ENCODE peak calls at places on chromosomes 11 and 22, in four cellular contexts. J, W, H and S are unnamed samples.

GRCh38 chr22:48357196-48357595 is 1470.5 kb downstream of the BRD1 start:
- DNase-seq in H (no peak), W (no peak), J (no peak), S (no peak)

GRCh38 chr22:33018232-33018864 is 39.8 kb downstream of the SYN3 start:
- DNase-seq in J (peak; percentile 56), W (no peak), H (peak; percentile 37), S (peak; percentile 20)

GRCh38 chr11:102241026-102241425 is 76.3 kb upstream of the BIRC3 start:
- DNase-seq in W (no peak), J (no peak), H (no peak), S (no peak)

GRCh38 chr11:113874096-113874919 is 1.1 kb downstream of the USP28 start:
- DNase-seq in W (no peak), H (no peak), J (no peak), S (no peak)

GRCh38 chr11:86660011-86660595 is 12.3 kb downstream of the ME3 start:
- DNase-seq in H (no peak), W (no peak), J (no peak), S (no peak)

GRCh38 chr11:68355471-68355870 is 43.1 kb downstream of the LRP5 start:
- DNase-seq in J (no peak), H (no peak), W (no peak), S (no peak)

GRCh38 chr11:36350137-36350513 is 54.0 kb downstream of the PRR5L start:
- DNase-seq in W (no peak), H (no peak), J (no peak), S (no peak)

GRCh38 chr22:19514831-19515565 is 9.2 kb downstream of the CLDN5 start:
- DNase-seq in J (no peak), W (no peak), H (no peak), S (no peak)

GRCh38 chr11:117193130-117194020 is 5.8 kb upstream of the TAGLN start:
- DNase-seq in J (no peak), W (no peak), H (no peak), S (no peak)

GRCh38 chr11:128179049-128179448 is 408.3 kb downstream of the ETS1 start:
- DNase-seq in H (no peak), J (no peak), W (no peak), S (no peak)

GRCh38 chr22:18044548-18045271 is 20.3 kb upstream of the MICAL3 start:
- DNase-seq in J (no peak), W (no peak), H (no peak), S (no peak)

GRCh38 chr22:48805516-48805915 is 1022.2 kb downstream of the BRD1 start:
- DNase-seq in W (no peak), H (no peak), J (no peak), S (no peak)

GRCh38 chr11:115334932-115335788 is 169.1 kb downstream of the CADM1 start:
- DNase-seq in J (no peak), W (no peak), H (peak; percentile 46), S (no peak)

GRCh38 chr11:1013628-1013935 is 22.9 kb downstream of the MUC6 start:
- DNase-seq in H (no peak), J (no peak), W (no peak), S (no peak)

GRCh38 chr22:38132136-38132535 is 21.7 kb upstream of the BAIAP2L2 start:
- DNase-seq in H (no peak), W (no peak), J (no peak), S (no peak)

GRCh38 chr11:103525069-103525468 is 415.8 kb downstream of the DYNC2H1 start:
- DNase-seq in J (no peak), W (no peak), H (no peak), S (no peak)

GRCh38 chr11:19163627-19164026 is 38.2 kb downstream of the CSRP3 start:
- DNase-seq in W (no peak), J (no peak), H (no peak), S (no peak)

GRCh38 chr11:14902650-14903350 is 10.8 kb upstream of the CYP2R1 start:
- DNase-seq in J (no peak), W (no peak), H (no peak), S (no peak)

GRCh38 chr11:111935331-111936044 is 1.7 kb upstream of the DIXDC1 start:
- DNase-seq in H (no peak), W (no peak), J (no peak), S (peak; percentile 20)

GRCh38 chr11:69772646-69773045 is 2.5 kb downstream of the FGF4 start:
- DNase-seq in W (no peak), J (no peak), H (no peak), S (no peak)

GRCh38 chr22:39486951-39487825 is 14.9 kb upstream of the MIEF1 start:
- DNase-seq in W (no peak), J (no peak), H (no peak), S (no peak)

GRCh38 chr11:42085736-42086135 is 626.3 kb upstream of the LRRC4C start:
- DNase-seq in W (no peak), H (no peak), J (no peak), S (no peak)

DNA sequence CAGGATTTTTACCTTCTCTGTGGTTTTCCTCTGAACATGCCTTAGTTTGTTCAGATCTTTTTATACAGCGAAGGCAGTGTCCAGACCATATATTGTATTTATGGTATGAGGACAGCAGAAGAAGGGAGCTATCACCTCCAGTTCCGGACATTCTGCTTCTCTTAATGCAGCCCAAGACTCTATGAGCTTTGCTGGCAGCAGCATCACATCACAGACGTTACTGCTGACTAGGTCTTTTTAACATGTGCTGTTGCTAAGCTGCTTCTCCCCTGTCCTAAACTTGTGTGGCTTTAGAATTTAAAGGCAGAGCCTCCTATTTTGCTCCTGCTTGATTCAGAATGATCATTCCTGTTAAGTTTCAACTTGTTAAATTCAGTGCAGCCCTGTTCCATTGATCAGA is 13.4 kb downstream of the MICAL2 start:
- DNase-seq in W (no peak), J (no peak), H (no peak), S (no peak)
- H3K4me3 ChIP-seq in W (no peak overlapping the region), J (no peak overlapping the region), H (no peak overlapping the region), S (no peak overlapping the region)

DNA sequence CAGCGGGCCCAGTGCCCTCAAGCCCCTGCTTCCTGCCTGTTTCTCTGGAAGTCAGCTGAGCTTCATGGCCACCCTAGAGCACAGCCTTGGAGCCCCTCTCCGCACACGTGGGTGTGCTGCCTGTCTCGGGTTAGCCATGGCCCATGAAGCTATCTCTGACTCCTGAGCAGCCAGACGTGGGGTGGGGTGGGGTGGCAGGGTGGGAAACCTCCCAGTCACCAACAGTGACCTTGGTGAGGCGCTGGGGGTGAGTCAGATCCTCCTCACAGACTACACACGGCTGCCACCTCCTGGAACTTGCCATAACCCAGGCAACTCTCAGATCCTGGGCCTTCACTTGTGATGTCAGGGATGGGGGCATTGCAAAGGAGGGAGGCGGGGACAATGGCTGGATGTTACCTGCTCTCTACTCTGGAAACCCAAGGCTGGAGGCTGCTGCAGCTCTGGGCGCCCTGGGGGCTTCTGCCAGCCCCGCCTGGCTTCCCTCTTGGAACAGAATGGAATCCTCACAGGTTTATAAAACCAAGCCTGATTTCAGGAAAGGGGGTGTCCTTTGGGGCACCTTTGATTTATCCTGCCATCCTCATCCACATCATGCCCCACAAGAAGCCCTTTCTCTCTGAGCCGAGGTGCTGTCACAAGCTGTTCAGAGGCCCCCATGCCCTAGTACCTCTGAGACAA is 88.4 kb downstream of the SNX19 start:
- DNase-seq in J (no peak), W (no peak), H (peak; percentile 80), S (no peak)
- H3K27ac ChIP-seq in J (no peak overlapping the region), W (no peak overlapping the region), H (peak overlapping the region; percentile 91), S (no peak overlapping the region)

GRCh38 chr11:61514050-61514917 is 5.7 kb downstream of the LRRC10B start:
- DNase-seq in J (peak; percentile 34), H (no peak), W (no peak), S (no peak)

GRCh38 chr11:61516675-61517516 is 8.3 kb downstream of the LRRC10B start:
- DNase-seq in H (peak; percentile 28), W (no peak), J (peak; percentile 58), S (peak; percentile 24)

GRCh38 chr11:61516191-61516590 is 7.6 kb downstream of the LRRC10B start:
- DNase-seq in J (no peak), H (no peak), W (no peak), S (no peak)

GRCh38 chr11:61513143-61513740 is 4.7 kb downstream of the LRRC10B start:
- DNase-seq in J (no peak), H (no peak), W (no peak), S (no peak)

GRCh38 chr11:61515686-61516085 is 7.1 kb downstream of the LRRC10B start:
- DNase-seq in J (no peak), H (no peak), W (no peak), S (no peak)
- H3K4me3 ChIP-seq in J (no peak overlapping the region), H (no peak overlapping the region), W (no peak overlapping the region), S (no peak overlapping the region)

DNA sequence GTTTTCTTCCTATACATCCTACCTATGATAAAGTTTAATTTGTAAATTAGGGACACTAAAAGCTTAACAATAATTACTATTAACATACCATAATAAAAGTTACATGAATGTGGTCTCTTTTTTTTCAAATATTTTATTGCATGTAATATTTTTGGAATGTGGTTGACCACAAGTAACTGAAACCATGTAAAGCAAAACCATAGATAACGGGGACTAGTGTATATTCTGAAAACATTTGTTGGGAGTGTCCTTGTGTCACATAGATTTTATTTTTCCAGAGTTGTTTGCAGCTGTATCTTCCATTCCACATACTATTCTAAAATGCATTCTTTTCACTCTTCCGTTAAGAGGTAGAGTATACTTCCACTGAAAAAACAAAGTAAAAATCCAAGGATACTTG is 200.4 kb downstream of the KIF18A start:
- DNase-seq in H (no peak), W (no peak), J (no peak), S (no peak)
- H3K27ac ChIP-seq in H (no peak overlapping the region), W (no peak overlapping the region), J (no peak overlapping the region), S (no peak overlapping the region)

GRCh38 chr11:65779919-65780769 is 632 bp downstream of the AP5B1 start:
- DNase-seq in H (peak; percentile 88), J (peak; percentile 80), W (peak; percentile 89), S (peak; percentile 50)

GRCh38 chr11:65782816-65783228 is 2.0 kb upstream of the AP5B1 start:
- DNase-seq in W (no peak), H (no peak), J (no peak), S (no peak)

GRCh38 chr11:65781962-65782815 is 1.4 kb upstream of the AP5B1 start:
- DNase-seq in W (peak; percentile 71), J (no peak), H (no peak), S (no peak)

GRCh38 chr11:65780770-65781151 is at the start of gene AP5B1:
- DNase-seq in H (peak; percentile 61), W (peak; percentile 82), J (peak; percentile 70), S (peak; percentile 66)

GRCh38 chr11:65781152-65781961 is 581 bp upstream of the AP5B1 start:
- DNase-seq in W (peak; percentile 84), J (no peak), H (no peak), S (no peak)
- H3K4me3 ChIP-seq in W (peak overlapping the region; percentile 77), J (no peak overlapping the region), H (peak overlapping the region; percentile 98), S (no peak overlapping the region)